ENCODE peak calls at places on chromosomes 5 and 9, in ten cellular contexts. One of them, this sample, is unnamed.

GRCh38 chr9:19231126-19232035 is 888 bp downstream of the DENND4C start:
- DNase-seq in heart right ventricle: no peak
- DNase-seq in lower leg skin: no peak
- DNase-seq in GM13977: peak; percentile 38
- DNase-seq in brain microvascular endothelial cell: peak; percentile 2
- DNase-seq in activated CD8-positive, alpha-beta T cell treated with anti-CD3 and anti-CD28 coated beads for 36 hours: peak; percentile 27
- DNase-seq in psoas muscle: no peak
- DNase-seq in HFFc6: peak; percentile 28
- DNase-seq in colonic mucosa: peak; percentile 50
- DNase-seq in pancreas: no peak
- DNase-seq in this sample: no peak

GRCh38 chr9:92180669-92181181 is 65.5 kb upstream of the SPTLC1 start:
- DNase-seq in heart right ventricle: no peak
- DNase-seq in lower leg skin: no peak
- DNase-seq in GM13977: peak; percentile 23
- DNase-seq in brain microvascular endothelial cell: peak; percentile 83
- DNase-seq in activated CD8-positive, alpha-beta T cell treated with anti-CD3 and anti-CD28 coated beads for 36 hours: no peak
- DNase-seq in psoas muscle: no peak
- DNase-seq in HFFc6: peak; percentile 88
- DNase-seq in colonic mucosa: no peak
- DNase-seq in pancreas: no peak
- DNase-seq in this sample: peak; percentile 81

GRCh38 chr5:10595678-10596309 is 31.9 kb downstream of the ANKRD33B start:
- DNase-seq in heart right ventricle: no peak
- DNase-seq in lower leg skin: peak; percentile 87
- DNase-seq in GM13977: no peak
- DNase-seq in brain microvascular endothelial cell: peak; percentile 77
- DNase-seq in activated CD8-positive, alpha-beta T cell treated with anti-CD3 and anti-CD28 coated beads for 36 hours: peak; percentile 56
- DNase-seq in psoas muscle: no peak
- DNase-seq in HFFc6: peak; percentile 83
- DNase-seq in colonic mucosa: peak; percentile 33
- DNase-seq in pancreas: no peak
- DNase-seq in this sample: peak; percentile 89

GRCh38 chr5:66222455-66222854 is 78.4 kb downstream of the SREK1 start:
- DNase-seq in heart right ventricle: no peak
- DNase-seq in lower leg skin: no peak
- DNase-seq in GM13977: no peak
- DNase-seq in brain microvascular endothelial cell: no peak
- DNase-seq in activated CD8-positive, alpha-beta T cell treated with anti-CD3 and anti-CD28 coated beads for 36 hours: peak; percentile 11
- DNase-seq in psoas muscle: no peak
- DNase-seq in HFFc6: no peak
- DNase-seq in colonic mucosa: no peak
- DNase-seq in pancreas: no peak
- DNase-seq in this sample: no peak

GRCh38 chr9:26723486-26723885 is 169.1 kb downstream of the CAAP1 start:
- DNase-seq in heart right ventricle: no peak
- DNase-seq in lower leg skin: peak; percentile 80
- DNase-seq in GM13977: peak; percentile 21
- DNase-seq in brain microvascular endothelial cell: no peak
- DNase-seq in activated CD8-positive, alpha-beta T cell treated with anti-CD3 and anti-CD28 coated beads for 36 hours: peak; percentile 38
- DNase-seq in psoas muscle: peak; percentile 24
- DNase-seq in HFFc6: peak; percentile 12
- DNase-seq in colonic mucosa: peak; percentile 61
- DNase-seq in pancreas: peak; percentile 18
- DNase-seq in this sample: peak; percentile 36

GRCh38 chr5:140145818-140146522 is 20.2 kb downstream of the IGIP start:
- DNase-seq in heart right ventricle: peak; percentile 82
- DNase-seq in lower leg skin: peak; percentile 92
- DNase-seq in GM13977: peak; percentile 83
- DNase-seq in brain microvascular endothelial cell: peak; percentile 42
- DNase-seq in activated CD8-positive, alpha-beta T cell treated with anti-CD3 and anti-CD28 coated beads for 36 hours: peak; percentile 58
- DNase-seq in psoas muscle: peak; percentile 82
- DNase-seq in HFFc6: peak; percentile 62
- DNase-seq in colonic mucosa: peak; percentile 59
- DNase-seq in pancreas: peak; percentile 79
- DNase-seq in this sample: peak; percentile 76

GRCh38 chr5:54212331-54212730 is 98.0 kb downstream of the ARL15 start:
- DNase-seq in heart right ventricle: no peak
- DNase-seq in lower leg skin: no peak
- DNase-seq in GM13977: no peak
- DNase-seq in brain microvascular endothelial cell: no peak
- DNase-seq in activated CD8-positive, alpha-beta T cell treated with anti-CD3 and anti-CD28 coated beads for 36 hours: no peak
- DNase-seq in psoas muscle: no peak
- DNase-seq in HFFc6: no peak
- DNase-seq in colonic mucosa: no peak
- DNase-seq in pancreas: no peak
- DNase-seq in this sample: no peak

GRCh38 chr9:122348288-122348777 is 22.5 kb upstream of the PTGS1 start:
- DNase-seq in heart right ventricle: no peak
- DNase-seq in lower leg skin: no peak
- DNase-seq in GM13977: no peak
- DNase-seq in brain microvascular endothelial cell: no peak
- DNase-seq in activated CD8-positive, alpha-beta T cell treated with anti-CD3 and anti-CD28 coated beads for 36 hours: no peak
- DNase-seq in psoas muscle: no peak
- DNase-seq in HFFc6: no peak
- DNase-seq in colonic mucosa: no peak
- DNase-seq in pancreas: no peak
- DNase-seq in this sample: no peak

GRCh38 chr9:107249131-107249533 is 33.9 kb upstream of the RAD23B start:
- DNase-seq in heart right ventricle: no peak
- DNase-seq in lower leg skin: no peak
- DNase-seq in GM13977: no peak
- DNase-seq in brain microvascular endothelial cell: no peak
- DNase-seq in activated CD8-positive, alpha-beta T cell treated with anti-CD3 and anti-CD28 coated beads for 36 hours: no peak
- DNase-seq in psoas muscle: no peak
- DNase-seq in HFFc6: no peak
- DNase-seq in colonic mucosa: no peak
- DNase-seq in pancreas: no peak
- DNase-seq in this sample: peak; percentile 46

GRCh38 chr9:107248714-107249113 is 34.4 kb upstream of the RAD23B start:
- DNase-seq in heart right ventricle: no peak
- DNase-seq in lower leg skin: no peak
- DNase-seq in GM13977: no peak
- DNase-seq in brain microvascular endothelial cell: no peak
- DNase-seq in activated CD8-positive, alpha-beta T cell treated with anti-CD3 and anti-CD28 coated beads for 36 hours: no peak
- DNase-seq in psoas muscle: no peak
- DNase-seq in HFFc6: no peak
- DNase-seq in colonic mucosa: no peak
- DNase-seq in pancreas: no peak
- DNase-seq in this sample: no peak

GRCh38 chr9:107249665-107250285 is 33.3 kb upstream of the RAD23B start:
- DNase-seq in heart right ventricle: no peak
- DNase-seq in lower leg skin: no peak
- DNase-seq in GM13977: no peak
- DNase-seq in brain microvascular endothelial cell: no peak
- DNase-seq in activated CD8-positive, alpha-beta T cell treated with anti-CD3 and anti-CD28 coated beads for 36 hours: no peak
- DNase-seq in psoas muscle: no peak
- DNase-seq in HFFc6: no peak
- DNase-seq in colonic mucosa: no peak
- DNase-seq in pancreas: no peak
- DNase-seq in this sample: no peak

GRCh38 chr9:107243757-107244156 is 39.3 kb upstream of the RAD23B start:
- DNase-seq in heart right ventricle: no peak
- DNase-seq in lower leg skin: no peak
- DNase-seq in GM13977: no peak
- DNase-seq in brain microvascular endothelial cell: peak; percentile 59
- DNase-seq in activated CD8-positive, alpha-beta T cell treated with anti-CD3 and anti-CD28 coated beads for 36 hours: peak; percentile 80
- DNase-seq in psoas muscle: no peak
- DNase-seq in HFFc6: peak; percentile 31
- DNase-seq in colonic mucosa: peak; percentile 82
- DNase-seq in pancreas: no peak
- DNase-seq in this sample: peak; percentile 56

DNA sequence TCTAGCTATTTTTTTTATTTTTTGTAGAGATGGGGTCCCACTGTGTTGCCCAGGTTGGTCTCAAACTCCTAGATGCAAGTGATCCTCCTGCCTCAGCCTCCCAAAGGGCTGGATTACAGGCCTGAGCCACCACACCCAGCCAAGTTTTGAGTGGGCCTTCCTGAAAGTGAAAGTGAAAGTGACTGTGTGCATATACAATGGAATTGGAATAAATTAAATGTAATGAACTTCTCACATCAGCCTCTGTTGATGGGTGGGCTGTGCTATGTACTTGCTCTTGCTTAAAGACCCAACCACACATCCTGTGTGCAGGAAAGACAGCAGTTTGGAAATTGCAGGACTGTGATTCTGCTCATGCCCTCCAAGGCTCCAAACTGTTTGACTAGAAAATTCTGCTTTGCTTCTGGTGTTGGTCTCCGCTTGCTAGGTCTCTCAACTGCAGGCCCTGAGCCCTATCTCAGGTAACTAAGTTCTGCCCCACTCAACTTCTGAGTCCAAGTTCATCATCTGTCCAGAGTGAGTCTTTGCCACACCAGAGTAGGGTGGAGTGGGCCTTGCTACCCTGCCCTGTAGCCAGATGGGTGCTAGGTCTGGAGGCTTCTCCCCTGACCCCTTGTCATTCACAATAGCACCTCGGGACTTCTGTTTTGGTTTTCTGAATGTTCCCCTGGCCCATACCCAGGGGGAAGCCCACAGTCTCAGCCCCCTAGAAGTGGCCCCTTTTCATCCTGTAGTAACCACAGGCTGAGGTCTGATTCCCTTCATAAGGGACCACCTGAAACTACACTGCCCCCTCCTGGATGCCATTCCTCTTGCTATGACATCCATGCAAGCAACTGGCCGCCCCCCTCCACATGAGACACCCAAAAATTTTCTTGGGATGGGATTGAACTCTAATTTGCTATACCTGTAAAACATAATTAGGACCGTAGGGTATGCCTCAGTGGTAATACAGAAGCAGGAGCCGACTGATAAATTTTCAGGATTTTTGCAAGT is 36.5 kb upstream of the RAD23B start:
- DNase-seq in heart right ventricle: no peak
- DNase-seq in lower leg skin: no peak
- DNase-seq in GM13977: no peak
- DNase-seq in brain microvascular endothelial cell: no peak
- DNase-seq in activated CD8-positive, alpha-beta T cell treated with anti-CD3 and anti-CD28 coated beads for 36 hours: peak; percentile 33
- DNase-seq in psoas muscle: no peak
- DNase-seq in HFFc6: no peak
- DNase-seq in colonic mucosa: no peak
- DNase-seq in pancreas: no peak
- DNase-seq in this sample: no peak
- TF ChIP-seq CTCF in heart right ventricle: no peak
- TF ChIP-seq CTCF in lower leg skin: no peak
- TF ChIP-seq CTCF in GM13977: no peak
- TF ChIP-seq CTCF in brain microvascular endothelial cell: peak; percentile 47
- TF ChIP-seq CTCF in activated CD8-positive, alpha-beta T cell treated with anti-CD3 and anti-CD28 coated beads for 36 hours: no peak
- TF ChIP-seq CTCF in psoas muscle: no peak
- TF ChIP-seq CTCF in HFFc6: peak; percentile 43
- TF ChIP-seq CTCF in colonic mucosa: no peak
- TF ChIP-seq CTCF in pancreas: no peak
- TF ChIP-seq CTCF in this sample: no peak

GRCh38 chr9:97501972-97502221 is 431 bp downstream of the TMOD1 start:
- DNase-seq in heart right ventricle: no peak
- DNase-seq in lower leg skin: no peak
- DNase-seq in GM13977: peak; percentile 48
- DNase-seq in brain microvascular endothelial cell: no peak
- DNase-seq in activated CD8-positive, alpha-beta T cell treated with anti-CD3 and anti-CD28 coated beads for 36 hours: no peak
- DNase-seq in psoas muscle: no peak
- DNase-seq in HFFc6: no peak
- DNase-seq in colonic mucosa: no peak
- DNase-seq in pancreas: peak; percentile 53
- DNase-seq in this sample: no peak

GRCh38 chr9:97502222-97502983 is 937 bp downstream of the TMOD1 start:
- DNase-seq in heart right ventricle: peak; percentile 36
- DNase-seq in lower leg skin: no peak
- DNase-seq in GM13977: peak; percentile 63
- DNase-seq in brain microvascular endothelial cell: no peak
- DNase-seq in activated CD8-positive, alpha-beta T cell treated with anti-CD3 and anti-CD28 coated beads for 36 hours: peak; percentile 17
- DNase-seq in psoas muscle: peak; percentile 51
- DNase-seq in HFFc6: no peak
- DNase-seq in colonic mucosa: no peak
- DNase-seq in pancreas: peak; percentile 40
- DNase-seq in this sample: no peak

GRCh38 chr9:97500263-97500662 is 1.2 kb upstream of the TMOD1 start:
- DNase-seq in heart right ventricle: no peak
- DNase-seq in lower leg skin: no peak
- DNase-seq in GM13977: peak; percentile 52
- DNase-seq in brain microvascular endothelial cell: no peak
- DNase-seq in activated CD8-positive, alpha-beta T cell treated with anti-CD3 and anti-CD28 coated beads for 36 hours: no peak
- DNase-seq in psoas muscle: no peak
- DNase-seq in HFFc6: no peak
- DNase-seq in colonic mucosa: no peak
- DNase-seq in pancreas: no peak
- DNase-seq in this sample: no peak

GRCh38 chr9:97500765-97501176 is 695 bp upstream of the TMOD1 start:
- DNase-seq in heart right ventricle: no peak
- DNase-seq in lower leg skin: no peak
- DNase-seq in GM13977: no peak
- DNase-seq in brain microvascular endothelial cell: no peak
- DNase-seq in activated CD8-positive, alpha-beta T cell treated with anti-CD3 and anti-CD28 coated beads for 36 hours: no peak
- DNase-seq in psoas muscle: no peak
- DNase-seq in HFFc6: no peak
- DNase-seq in colonic mucosa: no peak
- DNase-seq in pancreas: no peak
- DNase-seq in this sample: no peak

GRCh38 chr9:97501177-97501971 is at the start of gene TMOD1:
- DNase-seq in heart right ventricle: peak; percentile 88
- DNase-seq in lower leg skin: peak; percentile 90
- DNase-seq in GM13977: peak; percentile 96
- DNase-seq in brain microvascular endothelial cell: no peak
- DNase-seq in activated CD8-positive, alpha-beta T cell treated with anti-CD3 and anti-CD28 coated beads for 36 hours: peak; percentile 50
- DNase-seq in psoas muscle: peak; percentile 81
- DNase-seq in HFFc6: no peak
- DNase-seq in colonic mucosa: peak; percentile 75
- DNase-seq in pancreas: peak; percentile 87
- DNase-seq in this sample: peak; percentile 25
- TF ChIP-seq CTCF in heart right ventricle: no peak
- TF ChIP-seq CTCF in lower leg skin: no peak
- TF ChIP-seq CTCF in GM13977: peak; percentile 45
- TF ChIP-seq CTCF in brain microvascular endothelial cell: no peak
- TF ChIP-seq CTCF in activated CD8-positive, alpha-beta T cell treated with anti-CD3 and anti-CD28 coated beads for 36 hours: no peak
- TF ChIP-seq CTCF in psoas muscle: peak; percentile 27
- TF ChIP-seq CTCF in HFFc6: peak; percentile 31
- TF ChIP-seq CTCF in colonic mucosa: no peak
- TF ChIP-seq CTCF in pancreas: no peak
- TF ChIP-seq CTCF in this sample: no peak

GRCh38 chr9:123365881-123366528 is 10.0 kb downstream of the CRB2 start:
- DNase-seq in heart right ventricle: no peak
- DNase-seq in lower leg skin: no peak
- DNase-seq in GM13977: no peak
- DNase-seq in brain microvascular endothelial cell: no peak
- DNase-seq in activated CD8-positive, alpha-beta T cell treated with anti-CD3 and anti-CD28 coated beads for 36 hours: no peak
- DNase-seq in psoas muscle: no peak
- DNase-seq in HFFc6: no peak
- DNase-seq in colonic mucosa: no peak
- DNase-seq in pancreas: no peak
- DNase-seq in this sample: no peak

GRCh38 chr9:123364241-123364824 is 8.3 kb downstream of the CRB2 start:
- DNase-seq in heart right ventricle: no peak
- DNase-seq in lower leg skin: no peak
- DNase-seq in GM13977: no peak
- DNase-seq in brain microvascular endothelial cell: peak; percentile 13
- DNase-seq in activated CD8-positive, alpha-beta T cell treated with anti-CD3 and anti-CD28 coated beads for 36 hours: no peak
- DNase-seq in psoas muscle: no peak
- DNase-seq in HFFc6: no peak
- DNase-seq in colonic mucosa: no peak
- DNase-seq in pancreas: no peak
- DNase-seq in this sample: peak; percentile 36

GRCh38 chr9:123368023-123368422 is 12.0 kb downstream of the CRB2 start:
- DNase-seq in heart right ventricle: no peak
- DNase-seq in lower leg skin: no peak
- DNase-seq in GM13977: no peak
- DNase-seq in brain microvascular endothelial cell: no peak
- DNase-seq in activated CD8-positive, alpha-beta T cell treated with anti-CD3 and anti-CD28 coated beads for 36 hours: no peak
- DNase-seq in psoas muscle: no peak
- DNase-seq in HFFc6: no peak
- DNase-seq in colonic mucosa: no peak
- DNase-seq in pancreas: no peak
- DNase-seq in this sample: no peak

GRCh38 chr9:123362856-123363255 is 6.9 kb downstream of the CRB2 start:
- DNase-seq in heart right ventricle: no peak
- DNase-seq in lower leg skin: no peak
- DNase-seq in GM13977: no peak
- DNase-seq in brain microvascular endothelial cell: no peak
- DNase-seq in activated CD8-positive, alpha-beta T cell treated with anti-CD3 and anti-CD28 coated beads for 36 hours: no peak
- DNase-seq in psoas muscle: no peak
- DNase-seq in HFFc6: no peak
- DNase-seq in colonic mucosa: no peak
- DNase-seq in pancreas: no peak
- DNase-seq in this sample: no peak

GRCh38 chr9:123365287-123365880 is 9.4 kb downstream of the CRB2 start:
- DNase-seq in heart right ventricle: no peak
- DNase-seq in lower leg skin: no peak
- DNase-seq in GM13977: no peak
- DNase-seq in brain microvascular endothelial cell: no peak
- DNase-seq in activated CD8-positive, alpha-beta T cell treated with anti-CD3 and anti-CD28 coated beads for 36 hours: no peak
- DNase-seq in psoas muscle: no peak
- DNase-seq in HFFc6: no peak
- DNase-seq in colonic mucosa: no peak
- DNase-seq in pancreas: no peak
- DNase-seq in this sample: no peak
- TF ChIP-seq CTCF in heart right ventricle: no peak
- TF ChIP-seq CTCF in lower leg skin: no peak
- TF ChIP-seq CTCF in GM13977: peak; percentile 17
- TF ChIP-seq CTCF in brain microvascular endothelial cell: peak; percentile 59
- TF ChIP-seq CTCF in activated CD8-positive, alpha-beta T cell treated with anti-CD3 and anti-CD28 coated beads for 36 hours: no peak
- TF ChIP-seq CTCF in psoas muscle: no peak
- TF ChIP-seq CTCF in HFFc6: peak; percentile 56
- TF ChIP-seq CTCF in colonic mucosa: no peak
- TF ChIP-seq CTCF in pancreas: no peak
- TF ChIP-seq CTCF in this sample: peak; percentile 36

GRCh38 chr5:81879936-81880335 is 91.9 kb upstream of the ATG10 start:
- DNase-seq in heart right ventricle: no peak
- DNase-seq in lower leg skin: no peak
- DNase-seq in GM13977: no peak
- DNase-seq in brain microvascular endothelial cell: no peak
- DNase-seq in activated CD8-positive, alpha-beta T cell treated with anti-CD3 and anti-CD28 coated beads for 36 hours: no peak
- DNase-seq in psoas muscle: no peak
- DNase-seq in HFFc6: no peak
- DNase-seq in colonic mucosa: no peak
- DNase-seq in pancreas: no peak
- DNase-seq in this sample: no peak

GRCh38 chr5:81881595-81881994 is 90.2 kb upstream of the ATG10 start:
- DNase-seq in heart right ventricle: no peak
- DNase-seq in lower leg skin: no peak
- DNase-seq in GM13977: no peak
- DNase-seq in brain microvascular endothelial cell: no peak
- DNase-seq in activated CD8-positive, alpha-beta T cell treated with anti-CD3 and anti-CD28 coated beads for 36 hours: no peak
- DNase-seq in psoas muscle: no peak
- DNase-seq in HFFc6: no peak
- DNase-seq in colonic mucosa: no peak
- DNase-seq in pancreas: no peak
- DNase-seq in this sample: no peak

DNA sequence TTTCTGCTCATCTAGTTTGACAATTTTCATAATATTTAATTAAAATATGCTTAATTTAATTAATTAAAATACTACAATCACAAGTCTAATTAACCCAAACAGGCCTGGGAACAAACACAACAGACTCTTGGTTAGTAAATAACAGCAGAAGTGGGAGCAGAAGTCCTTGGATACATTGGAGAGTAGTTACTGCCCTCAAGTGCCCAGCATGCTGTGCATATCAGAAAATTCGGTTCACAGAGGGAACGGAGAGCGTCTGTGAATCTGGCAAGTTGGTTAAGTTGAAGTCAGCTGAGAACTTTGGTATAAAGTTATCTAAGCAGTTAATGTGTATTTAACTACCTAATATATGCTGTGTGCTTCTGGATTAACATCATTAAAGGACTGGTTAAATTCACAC is 87.0 kb upstream of the ATG10 start:
- DNase-seq in heart right ventricle: no peak
- DNase-seq in lower leg skin: no peak
- DNase-seq in GM13977: no peak
- DNase-seq in brain microvascular endothelial cell: no peak
- DNase-seq in activated CD8-positive, alpha-beta T cell treated with anti-CD3 and anti-CD28 coated beads for 36 hours: no peak
- DNase-seq in psoas muscle: no peak
- DNase-seq in HFFc6: no peak
- DNase-seq in colonic mucosa: no peak
- DNase-seq in pancreas: no peak
- DNase-seq in this sample: no peak
- TF ChIP-seq CTCF in heart right ventricle: peak; percentile 19
- TF ChIP-seq CTCF in lower leg skin: no peak
- TF ChIP-seq CTCF in GM13977: no peak
- TF ChIP-seq CTCF in brain microvascular endothelial cell: no peak
- TF ChIP-seq CTCF in activated CD8-positive, alpha-beta T cell treated with anti-CD3 and anti-CD28 coated beads for 36 hours: no peak
- TF ChIP-seq CTCF in psoas muscle: peak; percentile 33
- TF ChIP-seq CTCF in HFFc6: no peak
- TF ChIP-seq CTCF in colonic mucosa: no peak
- TF ChIP-seq CTCF in pancreas: no peak
- TF ChIP-seq CTCF in this sample: no peak